ENCODE peak calls at places on chromosomes 2 and 18, in ten cellular contexts. One of them, this sample, is unnamed.

GRCh38 chr2:7209776-7210555 is 292.8 kb downstream of the RNF144A start:
- DNase-seq in KG1: no peak
- DNase-seq in kidney glomerular epithelial cell: peak; percentile 67
- DNase-seq in Right ventricle myocardium superior: no peak
- DNase-seq in iPS DF 19.7: no peak
- DNase-seq in NCI-H510A: no peak
- DNase-seq in neural crest cell: no peak
- DNase-seq in A673: peak; percentile 62
- DNase-seq in skeletal muscle cell: peak; percentile 4
- DNase-seq in kidney: no peak
- DNase-seq in this sample: no peak

GRCh38 chr2:216545359-216545758 is 46.7 kb downstream of the RPL37A start:
- DNase-seq in KG1: no peak
- DNase-seq in kidney glomerular epithelial cell: no peak
- DNase-seq in Right ventricle myocardium superior: no peak
- DNase-seq in iPS DF 19.7: no peak
- DNase-seq in NCI-H510A: no peak
- DNase-seq in neural crest cell: no peak
- DNase-seq in A673: peak; percentile 79
- DNase-seq in skeletal muscle cell: no peak
- DNase-seq in kidney: no peak
- DNase-seq in this sample: no peak

GRCh38 chr18:79515944-79516351 is 120.2 kb downstream of the NFATC1 start:
- DNase-seq in KG1: no peak
- DNase-seq in kidney glomerular epithelial cell: no peak
- DNase-seq in Right ventricle myocardium superior: no peak
- DNase-seq in iPS DF 19.7: no peak
- DNase-seq in NCI-H510A: no peak
- DNase-seq in neural crest cell: no peak
- DNase-seq in A673: no peak
- DNase-seq in skeletal muscle cell: no peak
- DNase-seq in kidney: peak; percentile 70
- DNase-seq in this sample: no peak

GRCh38 chr18:9474103-9474982 is 970 bp upstream of the RALBP1 start:
- DNase-seq in KG1: no peak
- DNase-seq in kidney glomerular epithelial cell: no peak
- DNase-seq in Right ventricle myocardium superior: no peak
- DNase-seq in iPS DF 19.7: no peak
- DNase-seq in NCI-H510A: peak; percentile 28
- DNase-seq in neural crest cell: no peak
- DNase-seq in A673: no peak
- DNase-seq in skeletal muscle cell: peak; percentile 54
- DNase-seq in kidney: peak; percentile 95
- DNase-seq in this sample: peak; percentile 83

GRCh38 chr2:30312916-30313315 is 81.6 kb downstream of the LBH start:
- DNase-seq in KG1: no peak
- DNase-seq in kidney glomerular epithelial cell: no peak
- DNase-seq in Right ventricle myocardium superior: no peak
- DNase-seq in iPS DF 19.7: no peak
- DNase-seq in NCI-H510A: no peak
- DNase-seq in neural crest cell: no peak
- DNase-seq in A673: no peak
- DNase-seq in skeletal muscle cell: no peak
- DNase-seq in kidney: no peak
- DNase-seq in this sample: no peak

GRCh38 chr2:190506666-190507065 is 27.9 kb downstream of the NEMP2 start:
- DNase-seq in KG1: no peak
- DNase-seq in kidney glomerular epithelial cell: no peak
- DNase-seq in Right ventricle myocardium superior: no peak
- DNase-seq in iPS DF 19.7: no peak
- DNase-seq in NCI-H510A: no peak
- DNase-seq in neural crest cell: no peak
- DNase-seq in A673: no peak
- DNase-seq in skeletal muscle cell: no peak
- DNase-seq in kidney: no peak
- DNase-seq in this sample: no peak

GRCh38 chr18:63132819-63133200 is 186.8 kb downstream of the BCL2 start:
- DNase-seq in KG1: no peak
- DNase-seq in kidney glomerular epithelial cell: no peak
- DNase-seq in Right ventricle myocardium superior: no peak
- DNase-seq in iPS DF 19.7: no peak
- DNase-seq in NCI-H510A: peak; percentile 68
- DNase-seq in neural crest cell: no peak
- DNase-seq in A673: no peak
- DNase-seq in skeletal muscle cell: no peak
- DNase-seq in kidney: peak; percentile 81
- DNase-seq in this sample: peak; percentile 74

GRCh38 chr2:148643998-148644884 is at the start of gene EPC2:
- DNase-seq in KG1: peak; percentile 47
- DNase-seq in kidney glomerular epithelial cell: peak; percentile 29
- DNase-seq in Right ventricle myocardium superior: peak; percentile 93
- DNase-seq in iPS DF 19.7: peak; percentile 47
- DNase-seq in NCI-H510A: peak; percentile 58
- DNase-seq in neural crest cell: peak; percentile 91
- DNase-seq in A673: peak; percentile 87
- DNase-seq in skeletal muscle cell: peak; percentile 53
- DNase-seq in kidney: peak; percentile 96
- DNase-seq in this sample: peak; percentile 87

GRCh38 chr2:75074708-75075107 is 116.3 kb downstream of the POLE4 start:
- DNase-seq in KG1: no peak
- DNase-seq in kidney glomerular epithelial cell: no peak
- DNase-seq in Right ventricle myocardium superior: no peak
- DNase-seq in iPS DF 19.7: no peak
- DNase-seq in NCI-H510A: no peak
- DNase-seq in neural crest cell: no peak
- DNase-seq in A673: no peak
- DNase-seq in skeletal muscle cell: no peak
- DNase-seq in kidney: no peak
- DNase-seq in this sample: no peak

GRCh38 chr18:78986018-78986481 is 6.4 kb downstream of the SALL3 start:
- DNase-seq in KG1: no peak
- DNase-seq in kidney glomerular epithelial cell: no peak
- DNase-seq in Right ventricle myocardium superior: peak; percentile 38
- DNase-seq in iPS DF 19.7: no peak
- DNase-seq in NCI-H510A: peak; percentile 27
- DNase-seq in neural crest cell: peak; percentile 52
- DNase-seq in A673: peak; percentile 67
- DNase-seq in skeletal muscle cell: no peak
- DNase-seq in kidney: no peak
- DNase-seq in this sample: peak; percentile 57

GRCh38 chr2:121329786-121330185 is 44.8 kb upstream of the TFCP2L1 start:
- DNase-seq in KG1: no peak
- DNase-seq in kidney glomerular epithelial cell: no peak
- DNase-seq in Right ventricle myocardium superior: no peak
- DNase-seq in iPS DF 19.7: no peak
- DNase-seq in NCI-H510A: no peak
- DNase-seq in neural crest cell: no peak
- DNase-seq in A673: no peak
- DNase-seq in skeletal muscle cell: no peak
- DNase-seq in kidney: no peak
- DNase-seq in this sample: no peak

This sample was measured in prostate gland.